ENCODE peak calls at places on chromosomes 16 and 17, in six cellular contexts. R, T, M, J, Z and K are unnamed samples. For H3K4me1, the result is how much of the 10 kb centered on the place peaks cover.

GRCh38 chr17:29802256-29802655 is 127.8 kb downstream of the SSH2 start:
- DNase-seq in R (no peak), Z (peak), T (no peak), M (no peak), J (no peak), K (no peak)

GRCh38 chr16:70331091-70331490 is 15.6 kb upstream of the DDX19A start:
- DNase-seq in R (no peak), M (no peak), J (no peak), Z (no peak), T (no peak), K (no peak)

GRCh38 chr16:87595712-87596111 is 6.6 kb upstream of the JPH3 start:
- DNase-seq in J (no peak), T (no peak), M (no peak), Z (no peak), R (no peak), K (no peak)

GRCh38 chr16:74372369-74372768 is 3.7 kb upstream of the NPIPB15 start:
- DNase-seq in J (no peak), T (no peak), Z (no peak), M (no peak), R (no peak), K (no peak)

GRCh38 chr16:12862327-12862726 is 39.1 kb upstream of the SHISA9 start:
- DNase-seq in J (no peak), T (no peak), M (no peak), R (no peak), Z (no peak), K (no peak)

GRCh38 chr17:83081561-83082201 is 2.3 kb downstream of the METRNL start:
- DNase-seq in R (no peak), Z (peak), M (peak), J (peak), T (peak), K (peak)

GRCh38 chr17:42055003-42055402 is 4.6 kb upstream of the C17orf113 start:
- DNase-seq in Z (no peak), J (no peak), R (no peak), T (no peak), M (no peak), K (no peak)

GRCh38 chr17:77036841-77037381 is 103.9 kb upstream of the SEC14L1 start:
- DNase-seq in R (peak), M (no peak), Z (no peak), T (no peak), J (no peak), K (no peak)

GRCh38 chr16:73228649-73229048 is 180.7 kb upstream of the ZFHX3 start:
- DNase-seq in T (no peak), J (peak), Z (peak), R (peak), M (no peak), K (peak)

GRCh38 chr17:29958947-29959657 is 17.7 kb downstream of the EFCAB5 start:
- DNase-seq in R (peak), M (no peak), T (no peak), Z (peak), J (peak), K (no peak)

GRCh38 chr17:40450175-40450574 is 6.9 kb downstream of the IGFBP4 start:
- DNase-seq in T (no peak), M (peak), J (peak), Z (peak), R (no peak), K (peak)

GRCh38 chr16:17367034-17367433 is 103.7 kb downstream of the XYLT1 start:
- DNase-seq in Z (no peak), R (no peak), T (no peak), J (no peak), M (no peak), K (no peak)

GRCh38 chr17:1108810-1109605 is 70.8 kb downstream of the ABR start:
- DNase-seq in J (peak), Z (peak), M (peak), R (peak), T (peak), K (peak)

GRCh38 chr16:50718061-50718760 is 23.7 kb upstream of the CYLD start:
- DNase-seq in J (peak), T (no peak), R (no peak), Z (peak), M (no peak), K (no peak)

GRCh38 chr17:71115669-71115972 is 946.3 kb downstream of the KCNJ2 start:
- DNase-seq in T (no peak), R (no peak), Z (peak), M (no peak), J (peak), K (no peak)

GRCh38 chr17:72308744-72309395 is 188.1 kb downstream of the SOX9 start:
- DNase-seq in Z (no peak), M (no peak), T (no peak), R (no peak), J (peak), K (no peak)

GRCh38 chr16:53542283-53542682 is 39.3 kb upstream of the AKTIP start:
- DNase-seq in Z (no peak), M (no peak), T (no peak), J (no peak), R (no peak), K (no peak)

GRCh38 chr17:35432176-35433074 is at the start of gene SLFN12:
- DNase-seq in Z (peak), R (peak), J (peak), M (peak), T (peak), K (peak)

DNA sequence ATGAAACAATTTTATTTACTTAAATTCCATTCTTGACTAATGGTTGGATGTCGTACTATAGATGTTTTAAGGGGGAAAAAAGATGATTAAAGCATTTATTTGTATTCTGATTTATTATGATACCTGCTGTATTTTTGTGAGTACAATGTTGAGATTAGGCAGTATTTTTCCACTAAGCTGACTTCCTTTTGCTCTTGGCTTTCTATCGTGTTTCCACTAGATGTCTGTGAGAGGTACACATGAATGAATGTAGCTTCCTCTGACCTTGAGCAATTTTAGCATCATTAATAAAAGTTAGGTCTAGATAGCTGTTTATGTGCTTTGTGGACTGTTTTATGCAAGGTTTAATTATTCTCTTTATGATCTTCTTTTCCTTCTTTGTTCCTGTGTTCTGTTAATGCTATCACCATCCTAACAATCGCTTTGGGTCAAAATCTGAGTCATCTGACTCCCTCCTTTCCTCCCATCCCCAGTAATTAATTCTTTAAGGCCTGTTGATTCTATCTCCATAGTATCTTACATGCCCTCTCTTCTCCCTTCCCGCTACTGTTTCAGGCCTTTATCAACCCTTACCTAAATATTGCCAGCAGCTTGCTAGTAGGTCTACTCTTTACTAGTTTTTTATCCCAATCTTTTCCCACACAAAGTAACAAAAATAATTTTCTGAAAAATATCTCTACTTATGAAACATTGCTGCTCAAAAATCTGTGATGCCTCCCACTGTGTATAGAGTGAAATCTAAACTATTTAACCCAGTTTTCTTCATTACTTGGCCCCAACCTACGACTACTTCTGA is 76.0 kb downstream of the VMP1 start:
- DNase-seq in Z (peak), R (peak), T (no peak), J (peak), M (no peak), K (peak)
- H3K4me1 ChIP-seq in Z (half or more), R (under half), T (under half), J (under half), M (under half), K (half or more)

DNA sequence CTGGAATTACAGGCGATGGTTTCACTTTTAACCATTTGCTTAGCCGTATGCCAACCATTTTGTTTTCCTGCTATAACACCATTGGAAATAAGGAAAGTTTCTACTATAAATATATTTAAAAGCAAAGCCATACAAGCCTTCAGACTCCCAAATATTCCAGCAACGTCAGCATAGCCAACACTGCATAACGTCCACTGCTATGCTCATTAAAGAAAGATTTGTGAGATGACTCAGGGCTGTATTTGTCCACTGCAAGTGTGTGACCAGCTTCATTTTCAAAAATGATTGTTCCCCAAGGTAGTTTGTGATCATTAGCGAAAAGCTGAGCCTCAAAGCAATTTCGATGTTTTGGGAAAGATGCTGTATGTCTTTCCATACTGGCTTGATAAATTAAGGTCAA is 14.9 kb upstream of the CCDC182 start:
- DNase-seq in J (no peak), Z (no peak), R (no peak), T (no peak), M (no peak), K (no peak)
- H3K9ac ChIP-seq in J (no peak), Z (no peak), R (no peak), T (no peak), M (no peak), K (no peak)

DNA sequence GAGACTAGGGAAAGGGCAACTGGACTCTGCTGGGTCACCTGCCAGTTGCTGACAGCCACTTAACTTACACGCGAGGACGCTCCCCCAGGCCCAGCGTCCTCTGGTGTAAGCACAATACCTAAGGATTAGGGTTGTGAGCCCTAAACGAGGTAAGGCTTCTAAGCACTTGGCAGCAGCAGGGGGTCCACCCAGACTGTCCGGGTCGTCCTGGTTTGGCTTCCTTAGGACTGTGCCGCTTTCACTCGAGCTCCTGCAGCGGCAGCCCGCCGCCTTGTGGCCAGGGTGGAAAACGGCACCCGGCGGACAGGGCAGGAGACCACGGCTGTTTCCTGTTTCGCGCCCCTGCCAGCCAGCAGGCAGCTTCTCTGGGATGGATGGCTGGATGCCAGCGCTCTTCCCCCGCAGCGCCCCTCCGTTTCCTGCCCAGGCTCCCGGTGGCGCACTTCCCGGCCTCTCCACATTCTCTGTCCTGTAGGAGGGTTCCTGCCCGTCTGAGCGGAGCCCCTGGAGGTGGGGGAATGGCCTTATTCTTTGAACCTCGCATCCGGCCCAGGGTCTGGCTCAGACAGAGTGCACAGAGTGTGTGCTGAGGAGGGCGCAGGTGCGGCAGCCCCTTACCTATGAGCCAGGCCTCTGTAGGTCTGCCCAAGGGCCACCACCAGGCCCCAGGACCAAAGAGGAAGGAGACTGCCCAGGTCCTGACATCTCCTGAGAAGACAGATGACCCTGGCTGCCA is 47.0 kb upstream of the AMZ2 start:
- DNase-seq in M (peak), T (peak), R (peak), Z (peak), J (peak), K (peak)
- H3K4me1 ChIP-seq in M (under half), T (under half), R (under half), Z (under half), J (under half), K (under half)

DNA sequence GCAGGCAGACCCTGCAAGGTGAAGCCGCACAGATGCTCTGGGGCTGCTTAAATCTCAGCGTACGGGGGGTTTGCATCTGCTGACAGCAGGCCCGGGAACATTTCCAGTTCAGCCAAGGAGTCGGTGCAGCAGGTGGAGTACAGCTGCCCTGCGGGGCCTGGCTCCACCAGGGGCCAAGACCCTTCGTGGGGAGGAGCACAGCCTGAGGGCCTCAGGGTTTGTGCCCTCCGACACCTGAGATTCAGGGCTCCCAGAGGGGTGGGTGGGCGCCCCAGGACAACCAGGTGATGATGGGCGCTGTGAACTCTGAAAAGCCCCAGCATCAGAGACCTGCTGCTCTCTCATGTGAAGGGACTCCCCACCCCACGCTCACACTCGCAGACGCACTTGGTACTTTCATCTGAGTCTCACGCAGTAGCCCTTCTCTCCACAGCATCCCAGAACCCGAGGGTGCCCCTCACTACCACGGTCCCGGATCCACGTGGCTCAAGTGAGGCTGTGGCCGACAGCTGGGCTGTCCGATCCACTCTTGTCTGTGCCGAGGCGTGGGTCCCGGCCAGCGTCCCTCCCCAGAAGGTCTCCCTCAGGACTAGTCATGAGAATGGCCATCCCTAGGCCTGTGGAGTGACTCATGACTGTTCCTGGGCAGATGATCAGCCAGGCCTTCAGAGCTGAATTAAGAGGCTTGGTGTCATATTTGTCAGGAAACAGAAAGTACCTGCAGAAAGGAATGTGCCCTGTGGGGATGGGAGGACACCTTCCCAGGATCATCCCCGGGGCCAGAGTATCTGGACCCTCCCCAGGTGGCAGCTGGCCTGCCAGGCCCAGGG is 29.6 kb downstream of the ACSF3 start:
- DNase-seq in J (no peak), Z (peak), R (no peak), M (no peak), T (peak), K (no peak)
- H3K9ac ChIP-seq in J (no peak), Z (no peak), R (no peak), M (peak), T (no peak), K (no peak)

GRCh38 chr17:65830356-65830755 is 268.9 kb upstream of the AXIN2 start:
- DNase-seq in R (no peak), J (no peak), M (no peak), Z (no peak), T (no peak), K (no peak)

DNA sequence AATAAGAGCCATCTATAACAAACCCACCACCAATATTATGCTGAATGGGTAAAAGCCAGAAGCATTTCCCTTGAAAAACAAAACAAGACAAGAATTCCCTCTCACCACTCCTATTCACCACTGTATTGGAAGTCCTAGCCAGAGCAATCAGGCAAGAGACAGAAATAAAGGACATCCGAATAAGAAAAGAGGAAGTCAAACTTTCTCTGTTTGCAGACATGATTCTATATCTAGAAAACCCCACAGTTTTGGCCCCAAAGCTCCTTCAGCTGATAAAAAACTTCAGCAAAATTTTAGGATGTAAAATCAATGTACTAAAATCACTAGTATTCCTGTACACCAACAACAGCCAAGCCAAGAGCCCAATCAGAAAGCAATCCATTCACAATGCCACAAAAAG is 271.8 kb upstream of the AXIN2 start:
- DNase-seq in M (no peak), T (no peak), Z (no peak), J (no peak), R (no peak), K (no peak)
- H3K4me1 ChIP-seq in M (under half), T (under half), Z (under half), J (under half), R (under half), K (under half)

DNA sequence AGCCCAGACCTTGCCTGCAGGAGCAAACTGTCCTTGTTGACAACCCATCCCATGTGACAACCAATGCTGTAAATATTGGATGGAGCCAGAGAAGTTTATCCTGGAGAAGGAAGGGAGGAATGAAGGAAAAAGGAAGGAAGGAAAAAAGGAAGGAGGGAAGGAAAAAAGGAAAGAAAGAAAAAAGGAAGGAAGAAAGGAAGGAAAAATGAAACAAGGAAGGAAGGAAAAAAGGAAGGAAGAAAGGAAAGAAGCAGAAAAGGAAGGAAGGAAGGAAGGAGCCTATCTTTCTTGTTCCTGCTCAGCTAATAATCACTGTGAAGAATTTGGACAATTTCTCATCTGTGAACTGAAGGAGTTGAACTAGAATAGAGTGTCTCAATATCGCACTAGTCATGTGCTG is 56.1 kb downstream of the ACSM2B start:
- DNase-seq in Z (no peak), R (no peak), J (no peak), T (no peak), M (no peak), K (no peak)
- H3K9ac ChIP-seq in Z (no peak), R (no peak), J (no peak), T (no peak), M (no peak), K (no peak)

GRCh38 chr16:21611178-21611545 is 11.8 kb downstream of the METTL9 start:
- DNase-seq in R (no peak), M (no peak), J (peak), Z (peak), T (no peak), K (peak)
- H3K4me1 ChIP-seq in R (under half), M (under half), J (under half), Z (half or more), T (under half), K (half or more)

DNA sequence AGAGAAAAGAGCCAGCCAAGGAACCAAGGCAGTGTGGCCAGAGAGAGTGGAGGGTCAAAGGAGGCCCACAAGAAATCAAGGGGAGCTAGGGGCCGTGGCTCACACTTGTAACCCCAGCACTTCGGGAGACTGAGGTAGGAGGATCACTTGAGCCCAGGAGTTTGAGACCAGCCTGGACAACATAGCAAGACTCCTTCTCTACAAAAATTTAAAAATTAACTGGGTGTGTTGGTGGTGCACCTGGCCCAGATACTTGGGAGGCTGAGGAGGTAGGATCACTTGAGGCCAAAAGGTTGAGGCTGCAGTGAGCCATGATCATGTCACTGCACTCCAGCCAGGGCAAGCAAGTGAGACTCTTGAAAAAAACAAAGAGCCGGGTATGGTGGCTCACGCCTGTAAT is 18.9 kb upstream of the TFAP4 start:
- DNase-seq in J (no peak), T (no peak), Z (no peak), R (no peak), M (no peak), K (no peak)
- H3K9ac ChIP-seq in J (no peak), T (no peak), Z (no peak), R (no peak), M (no peak), K (no peak)